ENCODE peak calls at places on chromosomes 4 and X, in five cellular contexts. W is SK-N-SH, P is K562, V is PC-3, Q is endothelial cell of umbilical vein. Y is an unnamed sample.

GRCh38 chrX:63250253-63250868 is 100.8 kb downstream of the SPIN4 start:
- DNase-seq in V (peak), W (peak), Q (peak), P (peak), Y (peak)

GRCh38 chr4:181289203-181289602 is 954.0 kb upstream of the TENM3 start:
- DNase-seq in V (no peak), P (no peak), W (no peak), Q (no peak), Y (no peak)

GRCh38 chrX:36908801-36909403 is 99.3 kb upstream of the FAM47C start:
- DNase-seq in V (peak), P (peak), W (peak), Q (peak), Y (peak)

GRCh38 chr4:153788419-153789276 is at the start of gene SFRP2:
- DNase-seq in Q (no peak), V (no peak), W (peak), P (no peak), Y (no peak)

GRCh38 chr4:52015366-52015765 is 4.8 kb downstream of the LRRC66 start:
- DNase-seq in V (peak), Q (peak), W (no peak), P (peak), Y (no peak)

GRCh38 chrX:131789664-131790063 is 233.4 kb upstream of the STK26 start:
- DNase-seq in P (no peak), W (no peak), V (no peak), Q (no peak), Y (no peak)

GRCh38 chrX:9475984-9476383 is 11.1 kb downstream of the TBL1X start:
- DNase-seq in W (no peak), Q (no peak), V (no peak), P (peak), Y (no peak)

GRCh38 chr4:125529071-125529470 is 214.3 kb downstream of the FAT4 start:
- DNase-seq in P (no peak), V (no peak), W (no peak), Q (no peak), Y (no peak)

GRCh38 chr4:124018383-124019317 is 622.1 kb downstream of the SPRY1 start:
- DNase-seq in P (no peak), V (no peak), Q (peak), W (peak), Y (peak)

GRCh38 chr4:173766231-173766630 is 236.2 kb upstream of the HAND2 start:
- DNase-seq in W (peak), Q (no peak), V (no peak), P (peak), Y (no peak)

GRCh38 chr4:173765731-173766130 is 235.7 kb upstream of the HAND2 start:
- DNase-seq in P (no peak), W (peak), V (no peak), Q (no peak), Y (no peak)

GRCh38 chr4:173761938-173762337 is 231.9 kb upstream of the HAND2 start:
- DNase-seq in Q (no peak), V (no peak), W (no peak), P (no peak), Y (no peak)

GRCh38 chr4:173761236-173761635 is 231.2 kb upstream of the HAND2 start:
- DNase-seq in Q (no peak), V (no peak), W (no peak), P (no peak), Y (no peak)

DNA sequence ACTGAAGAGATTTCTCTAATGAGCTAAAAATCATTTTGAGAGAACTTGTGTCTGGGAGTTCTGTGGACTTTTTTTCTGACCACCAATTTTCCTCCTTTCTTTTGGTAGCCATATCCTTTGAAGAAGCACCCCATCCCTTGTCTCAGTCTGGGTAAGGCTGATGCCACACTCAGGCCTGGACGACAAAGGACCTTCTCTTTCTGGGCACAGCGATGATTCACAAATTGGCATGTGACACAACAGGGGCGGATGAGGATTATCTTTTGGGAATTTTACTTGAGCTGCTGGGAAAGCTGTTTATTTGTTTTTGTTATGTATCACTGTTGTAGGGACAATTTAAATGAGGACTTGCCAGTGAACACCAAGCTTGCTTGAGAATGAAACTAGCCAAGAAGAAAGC is 233.3 kb upstream of the HAND2 start:
- DNase-seq in P (no peak), Q (no peak), V (no peak), W (no peak), Y (no peak)
- H2AFZ ChIP-seq in P (no peak), Q (no peak), V (no peak), W (no peak), Y (no peak)

GRCh38 chr4:105598787-105599186 is 46.4 kb downstream of the ARHGEF38 start:
- DNase-seq in Q (no peak), V (peak), P (no peak), W (no peak), Y (no peak)
- H2AFZ ChIP-seq in Q (no peak), V (no peak), P (no peak), W (no peak), Y (no peak)

GRCh38 chr4:1113311-1114009 is at the start of gene RNF212:
- DNase-seq in W (peak), V (no peak), Q (peak), P (no peak), Y (no peak)
- H2AFZ ChIP-seq in W (peak), V (no peak), Q (peak), P (no peak), Y (no peak)

GRCh38 chr4:55358246-55358645 is 12.2 kb downstream of the SRD5A3 start:
- DNase-seq in W (no peak), V (no peak), P (no peak), Q (no peak), Y (no peak)

GRCh38 chr4:55356991-55357461 is 11.0 kb downstream of the SRD5A3 start:
- DNase-seq in V (peak), W (no peak), Q (no peak), P (no peak), Y (no peak)

GRCh38 chr4:55355555-55355954 is 9.5 kb downstream of the SRD5A3 start:
- DNase-seq in V (no peak), P (no peak), Q (no peak), W (no peak), Y (no peak)

GRCh38 chr4:55358668-55359067 is 12.6 kb downstream of the SRD5A3 start:
- DNase-seq in Q (peak), P (peak), W (no peak), V (peak), Y (peak)

GRCh38 chr4:55359397-55359916 is 13.4 kb downstream of the SRD5A3 start:
- DNase-seq in Q (no peak), V (no peak), W (no peak), P (no peak), Y (no peak)
- H2AFZ ChIP-seq in Q (no peak), V (no peak), W (peak), P (peak), Y (peak)

GRCh38 chr4:107269175-107269574 is 233.1 kb upstream of the DKK2 start:
- DNase-seq in W (no peak), Q (no peak), V (no peak), P (no peak), Y (no peak)

GRCh38 chr4:107261241-107261874 is 225.2 kb upstream of the DKK2 start:
- DNase-seq in Q (no peak), W (no peak), P (no peak), V (peak), Y (no peak)

GRCh38 chr4:107270614-107271013 is 234.5 kb upstream of the DKK2 start:
- DNase-seq in W (no peak), Q (no peak), V (no peak), P (no peak), Y (no peak)

GRCh38 chr4:107265859-107266258 is 229.7 kb upstream of the DKK2 start:
- DNase-seq in Q (no peak), V (no peak), W (no peak), P (no peak), Y (no peak)
- H2AFZ ChIP-seq in Q (no peak), V (no peak), W (no peak), P (no peak), Y (peak)

DNA sequence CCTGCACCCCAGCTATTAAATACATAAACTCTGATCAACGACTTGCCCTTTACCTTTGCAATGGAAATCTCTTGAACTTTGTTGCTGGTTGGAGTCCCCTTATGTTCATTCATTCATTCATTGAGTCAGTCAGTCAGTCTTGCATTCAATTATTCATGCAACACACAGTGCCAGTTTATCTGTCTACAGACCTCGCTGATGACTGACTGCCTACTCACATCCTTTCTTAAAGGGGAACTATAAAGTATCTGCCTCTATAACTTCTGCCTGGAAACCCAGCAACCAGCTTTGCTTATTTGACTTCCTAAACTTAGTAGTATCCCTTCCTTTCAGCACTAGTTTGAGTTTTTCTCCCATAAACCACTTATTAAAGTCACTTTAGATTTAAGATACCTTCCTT is 620.8 kb upstream of the ADGRL3 start:
- DNase-seq in Q (no peak), W (no peak), P (no peak), V (peak), Y (no peak)
- H2AFZ ChIP-seq in Q (no peak), W (no peak), P (no peak), V (peak), Y (no peak)

DNA sequence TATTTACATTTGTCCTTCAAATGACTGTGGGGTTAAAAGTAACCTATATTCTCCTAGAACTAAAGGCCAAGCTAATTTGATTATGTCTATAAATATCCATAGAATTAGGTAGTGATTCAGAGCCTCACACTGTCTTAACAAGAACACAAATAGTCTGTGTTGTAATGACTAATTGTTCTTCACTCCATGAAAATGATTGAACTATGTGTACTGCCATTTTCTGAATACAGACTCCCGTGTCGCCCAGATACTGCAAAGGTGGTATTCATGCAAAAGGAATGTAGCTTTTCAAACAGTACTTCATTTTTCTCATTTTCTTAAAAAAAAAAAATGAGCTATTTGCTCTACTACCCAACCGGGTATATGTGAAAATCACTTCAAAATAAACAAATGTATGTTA is 11.3 kb upstream of the PHKA2 start:
- DNase-seq in P (no peak), Q (peak), V (peak), W (no peak), Y (no peak)
- H2AFZ ChIP-seq in P (no peak), Q (no peak), V (peak), W (peak), Y (no peak)